ENCODE peak calls at places on chromosomes 3 and 15, in four cellular contexts. Y, K, M and G are unnamed samples.
A peak's percentile ranks its signal among the peaks of the same experiment; 100 is the strongest.

GRCh38 chr3:158532099-158532734 is 38.8 kb upstream of the MLF1 start:
- DNase-seq in M (no peak), K (peak; percentile 50), Y (peak; percentile 66), G (no peak)

GRCh38 chr3:148789156-148789555 is 38.5 kb upstream of the CPB1 start:
- DNase-seq in K (no peak), Y (peak; percentile 31), M (no peak), G (no peak)

GRCh38 chr3:128198313-128198712 is 45.0 kb downstream of the EEFSEC start:
- DNase-seq in K (no peak), M (no peak), Y (no peak), G (no peak)

GRCh38 chr3:194867270-194867983 is 181.7 kb downstream of the FAM43A start:
- DNase-seq in Y (peak; percentile 27), M (no peak), K (peak; percentile 27), G (no peak)

GRCh38 chr15:74631408-74631807 is 15.8 kb downstream of the CLK3 start:
- DNase-seq in Y (no peak), M (no peak), K (no peak), G (no peak)

GRCh38 chr3:13009132-13009945 is 63.9 kb downstream of the IQSEC1 start:
- DNase-seq in M (peak; percentile 90), Y (no peak), K (peak; percentile 77), G (no peak)

GRCh38 chr3:157532529-157533297 is 29.5 kb upstream of the VEPH1 start:
- DNase-seq in Y (peak; percentile 91), M (no peak), K (peak; percentile 77), G (no peak)

GRCh38 chr15:48981941-48982340 is 18.2 kb upstream of the SHC4 start:
- DNase-seq in M (no peak), K (peak; percentile 77), Y (peak; percentile 14), G (no peak)

GRCh38 chr15:33019354-33019981 is 175.0 kb downstream of the FMN1 start:
- DNase-seq in Y (no peak), M (no peak), K (no peak), G (no peak)

GRCh38 chr3:77420316-77420715 is 380.4 kb downstream of the ROBO2 start:
- DNase-seq in Y (no peak), M (no peak), K (no peak), G (no peak)

GRCh38 chr15:83092309-83092976 is 15.0 kb upstream of the TM6SF1 start:
- DNase-seq in Y (peak; percentile 19), M (no peak), K (no peak), G (no peak)

GRCh38 chr3:8500208-8500961 is 1.2 kb upstream of the LMCD1 start:
- DNase-seq in K (no peak), Y (peak; percentile 90), M (no peak), G (no peak)

GRCh38 chr3:168094580-168094876 is 1.2 kb downstream of the GOLIM4 start:
- DNase-seq in K (no peak), M (no peak), Y (no peak), G (peak; percentile 52)

GRCh38 chr3:61065451-61066011 is 185.7 kb downstream of the FHIT start:
- DNase-seq in K (no peak), Y (no peak), M (no peak), G (no peak)

GRCh38 chr15:85312486-85312885 is 67.9 kb upstream of the AKAP13 start:
- DNase-seq in Y (peak; percentile 74), K (no peak), M (no peak), G (no peak)

GRCh38 chr3:149902498-149903139 is 68.1 kb downstream of the PFN2 start:
- DNase-seq in M (no peak), K (no peak), Y (no peak), G (no peak)

GRCh38 chr3:183350164-183350563 is 78.3 kb downstream of the MCF2L2 start:
- DNase-seq in M (no peak), K (no peak), Y (no peak), G (no peak)